ENCODE peak calls at places on chromosomes 12 and 14, in six cellular contexts. N, B, M, J, H and L are unnamed samples.
A peak's percentile ranks its signal among the peaks of the same experiment; 100 is the strongest.

GRCh38 chr14:106083082-106083481 is 556.7 kb downstream of the TMEM121 start:
- DNase-seq in N (no peak), B (no peak), M (no peak), J (no peak), H (no peak), L (peak; percentile 7)

GRCh38 chr14:41285193-41285748 is 321.4 kb upstream of the LRFN5 start:
- DNase-seq in N (peak; percentile 64), B (no peak), M (no peak), J (peak; percentile 14), H (peak; percentile 8), L (no peak)

GRCh38 chr14:68210729-68211299 is 391.2 kb downstream of the RAD51B start:
- DNase-seq in N (peak; percentile 26), B (no peak), M (peak; percentile 84), J (peak; percentile 49), H (peak; percentile 16), L (no peak)

GRCh38 chr12:116455540-116456306 is 103.5 kb upstream of the MAP1LC3B2 start:
- DNase-seq in N (peak; percentile 45), B (peak; percentile 96), M (peak; percentile 98), J (peak; percentile 67), H (peak; percentile 81), L (peak; percentile 53)

GRCh38 chr12:113138826-113139225 is 3.3 kb upstream of the RASAL1 start:
- DNase-seq in N (no peak), B (no peak), M (no peak), J (no peak), H (no peak), L (no peak)

GRCh38 chr14:103949386-103949785 is 7.1 kb upstream of the RD3L start:
- DNase-seq in N (no peak), B (no peak), M (no peak), J (no peak), H (no peak), L (no peak)

GRCh38 chr14:103362780-103363179 is 22.4 kb upstream of the MARK3 start:
- DNase-seq in N (no peak), B (peak; percentile 18), M (peak; percentile 19), J (no peak), H (no peak), L (no peak)

GRCh38 chr14:87522575-87522974 is 470.4 kb downstream of the GALC start:
- DNase-seq in N (no peak), B (no peak), M (no peak), J (peak; percentile 14), H (no peak), L (no peak)

GRCh38 chr12:123937707-123938600 is 34.7 kb downstream of the CCDC92 start:
- DNase-seq in N (no peak), B (no peak), M (no peak), J (no peak), H (no peak), L (no peak)

GRCh38 chr14:75283884-75284563 is 5.4 kb downstream of the FOS start:
- DNase-seq in N (no peak), B (peak; percentile 84), M (no peak), J (peak; percentile 79), H (no peak), L (no peak)

GRCh38 chr12:101782544-101782855 is 43.2 kb upstream of the SYCP3 start:
- DNase-seq in N (no peak), B (no peak), M (no peak), J (no peak), H (no peak), L (no peak)

GRCh38 chr12:40312982-40313576 is 88.3 kb downstream of the LRRK2 start:
- DNase-seq in N (no peak), B (no peak), M (peak; percentile 43), J (no peak), H (no peak), L (no peak)

GRCh38 chr14:23306412-23307145 is at the start of gene BCL2L2:
- DNase-seq in N (peak; percentile 93), B (peak; percentile 97), M (peak; percentile 92), J (peak; percentile 95), H (peak; percentile 93), L (peak; percentile 42)

GRCh38 chr14:90534091-90534837 is 137.4 kb downstream of the CALM1 start:
- DNase-seq in N (no peak), B (no peak), M (no peak), J (no peak), H (peak; percentile 52), L (peak; percentile 79)

GRCh38 chr12:132597333-132598283 is 12.8 kb downstream of the LRCOL1 start:
- DNase-seq in N (no peak), B (no peak), M (peak; percentile 53), J (no peak), H (no peak), L (no peak)

GRCh38 chr12:108685469-108686247 is 45.7 kb downstream of the CORO1C start:
- DNase-seq in N (no peak), B (no peak), M (peak; percentile 92), J (no peak), H (no peak), L (no peak)

GRCh38 chr12:2347137-2347843 is 294.5 kb downstream of the CACNA1C start:
- DNase-seq in N (no peak), B (no peak), M (no peak), J (no peak), H (no peak), L (no peak)

GRCh38 chr14:95041477-95042020 is 115.8 kb downstream of the DICER1 start:
- DNase-seq in N (no peak), B (no peak), M (no peak), J (no peak), H (no peak), L (no peak)

GRCh38 chr12:91380651-91381050 is 198.0 kb upstream of the DCN start:
- DNase-seq in N (no peak), B (no peak), M (peak; percentile 46), J (no peak), H (no peak), L (no peak)

GRCh38 chr14:50109342-50109741 is 7.0 kb downstream of the VCPKMT start:
- DNase-seq in N (no peak), B (no peak), M (peak; percentile 11), J (no peak), H (no peak), L (no peak)

GRCh38 chr12:24948452-24948815 is 467 bp downstream of the BCAT1 start:
- DNase-seq in N (no peak), B (no peak), M (no peak), J (peak; percentile 17), H (no peak), L (peak; percentile 8)

GRCh38 chr12:45991289-45992249 is 1.2 kb upstream of the SCAF11 start:
- DNase-seq in N (peak; percentile 71), B (peak; percentile 89), M (peak; percentile 74), J (peak; percentile 81), H (peak; percentile 84), L (peak; percentile 58)

GRCh38 chr14:21723431-21724045 is 49.9 kb upstream of the OR4E1 start:
- DNase-seq in N (no peak), B (no peak), M (no peak), J (no peak), H (no peak), L (peak; percentile 10)

GRCh38 chr12:105955608-105955931 is 183.2 kb downstream of the NUAK1 start:
- DNase-seq in N (no peak), B (no peak), M (no peak), J (no peak), H (no peak), L (no peak)

GRCh38 chr12:109899783-109900751 is at the start of gene TCHP:
- DNase-seq in N (peak; percentile 84), B (peak; percentile 92), M (peak; percentile 93), J (peak; percentile 91), H (peak; percentile 89), L (peak; percentile 81)
- TF ChIP-seq POLR2A in N (no peak), B (no peak), M (peak; percentile 50), J (peak; percentile 63), H (peak; percentile 28), L (peak; percentile 62)

GRCh38 chr14:92651106-92651792 is 97.2 kb downstream of the LGMN start:
- DNase-seq in N (no peak), B (no peak), M (no peak), J (peak; percentile 75), H (peak; percentile 39), L (no peak)

GRCh38 chr14:92652413-92653151 is 95.8 kb downstream of the LGMN start:
- DNase-seq in N (no peak), B (no peak), M (no peak), J (no peak), H (no peak), L (no peak)

GRCh38 chr14:92653162-92653651 is 95.2 kb downstream of the LGMN start:
- DNase-seq in N (no peak), B (no peak), M (no peak), J (no peak), H (no peak), L (no peak)

GRCh38 chr14:92650581-92651105 is 97.8 kb downstream of the LGMN start:
- DNase-seq in N (no peak), B (no peak), M (no peak), J (no peak), H (no peak), L (no peak)

GRCh38 chr14:92651793-92652382 is 96.5 kb downstream of the LGMN start:
- DNase-seq in N (no peak), B (peak; percentile 85), M (no peak), J (peak; percentile 67), H (peak; percentile 54), L (no peak)
- TF ChIP-seq POLR2A in N (no peak), B (no peak), M (no peak), J (peak; percentile 62), H (no peak), L (no peak)

GRCh38 chr14:25942090-25942489 is 655.7 kb downstream of the NOVA1 start:
- DNase-seq in N (no peak), B (no peak), M (no peak), J (no peak), H (no peak), L (no peak)
- TF ChIP-seq POLR2A in N (no peak), B (no peak), M (no peak), J (no peak), H (no peak), L (no peak)

GRCh38 chr12:8948711-8949524 is 527 bp downstream of the M6PR start:
- DNase-seq in N (peak; percentile 19), B (no peak), M (peak; percentile 50), J (peak; percentile 3), H (no peak), L (peak; percentile 12)
- TF ChIP-seq POLR2A in N (no peak), B (no peak), M (no peak), J (no peak), H (no peak), L (no peak)

GRCh38 chr12:54420766-54421144 is 1.7 kb upstream of the ITGA5 start:
- DNase-seq in N (no peak), B (peak; percentile 90), M (peak; percentile 60), J (no peak), H (no peak), L (no peak)
- TF ChIP-seq POLR2A in N (no peak), B (no peak), M (no peak), J (no peak), H (no peak), L (no peak)

GRCh38 chr12:130249376-130249775 is 87.1 kb downstream of the FZD10 start:
- DNase-seq in N (no peak), B (no peak), M (no peak), J (no peak), H (no peak), L (no peak)
- TF ChIP-seq POLR2A in N (no peak), B (no peak), M (no peak), J (no peak), H (no peak), L (no peak)